ENCODE peak calls at places on chromosome 6, in seven cellular contexts. V is AG09319, Q is epithelial cell of esophagus, B is RWPE1, Z is upper lobe of right lung, O is BJ, E is mesothelial cell of epicardium. F is an unnamed sample.

GRCh38 chr6:138248011-138248410 is 29.7 kb upstream of the PBOV1 start:
- DNase-seq in B (no peak), E (no peak), Z (no peak), Q (no peak), O (no peak), V (no peak), F (peak)

GRCh38 chr6:105135056-105135455 is 44.8 kb downstream of the POPDC3 start:
- DNase-seq in Q (peak), O (no peak), B (no peak), V (no peak), Z (no peak), E (no peak), F (no peak)

GRCh38 chr6:166653639-166653941 is 26.5 kb upstream of the RPS6KA2 start:
- DNase-seq in Q (no peak), Z (no peak), B (no peak), O (no peak), E (no peak), V (no peak), F (no peak)

GRCh38 chr6:139242457-139243240 is 49.1 kb downstream of the TXLNB start:
- DNase-seq in V (no peak), E (no peak), O (no peak), B (no peak), Z (no peak), Q (no peak), F (peak)

GRCh38 chr6:156848123-156848522 is 70.9 kb downstream of the ARID1B start:
- DNase-seq in Q (no peak), Z (no peak), E (no peak), O (no peak), B (no peak), V (no peak), F (no peak)

GRCh38 chr6:20630617-20631448 is 96.6 kb downstream of the CDKAL1 start:
- DNase-seq in Q (peak), Z (no peak), E (no peak), O (no peak), B (no peak), V (no peak), F (no peak)

GRCh38 chr6:6942826-6943225 is 164.9 kb upstream of the RREB1 start:
- DNase-seq in Q (no peak), O (peak), B (no peak), V (no peak), Z (peak), E (no peak), F (no peak)

GRCh38 chr6:31829633-31830492 is 2.3 kb downstream of the HSPA1B start:
- DNase-seq in B (no peak), O (no peak), V (no peak), Z (no peak), E (no peak), Q (peak), F (no peak)

GRCh38 chr6:138541793-138542481 is 42.6 kb upstream of the NHSL1 start:
- DNase-seq in B (no peak), Q (no peak), V (no peak), O (no peak), Z (no peak), E (no peak), F (no peak)

GRCh38 chr6:17638212-17638611 is 38.1 kb downstream of the FAM8A1 start:
- DNase-seq in Z (no peak), E (no peak), Q (no peak), V (no peak), B (no peak), O (no peak), F (no peak)

GRCh38 chr6:34092631-34093030 is 53.3 kb downstream of the GRM4 start:
- DNase-seq in E (no peak), Z (no peak), O (no peak), V (no peak), Q (no peak), B (no peak), F (no peak)

GRCh38 chr6:136549359-136550044 is 720 bp downstream of the MAP7 start:
- DNase-seq in E (peak), B (peak), O (no peak), Q (peak), V (no peak), Z (peak), F (no peak)

GRCh38 chr6:2216794-2217383 is 28.5 kb downstream of the GMDS start:
- DNase-seq in E (no peak), Z (no peak), Q (no peak), V (no peak), B (no peak), O (no peak), F (no peak)

GRCh38 chr6:74504941-74505340 is 700.9 kb downstream of the COL12A1 start:
- DNase-seq in B (no peak), O (no peak), Z (no peak), V (no peak), E (no peak), Q (no peak), F (no peak)

GRCh38 chr6:43771210-43771857 is 1.3 kb downstream of the VEGFA start:
- DNase-seq in E (peak), V (no peak), Z (peak), O (no peak), Q (peak), B (peak), F (no peak)

GRCh38 chr6:32829495-32829894 is 9.0 kb downstream of the TAP2 start:
- DNase-seq in V (no peak), Q (no peak), B (no peak), E (no peak), O (no peak), Z (no peak), F (no peak)

GRCh38 chr6:166275714-166276166 is 32.5 kb downstream of the PRR18 start:
- DNase-seq in V (no peak), Z (peak), O (no peak), Q (peak), B (peak), E (peak), F (peak)

GRCh38 chr6:139271056-139271455 is 20.7 kb downstream of the TXLNB start:
- DNase-seq in B (peak), Q (peak), V (no peak), E (no peak), Z (no peak), O (no peak), F (no peak)

GRCh38 chr6:11755725-11756124 is 22.9 kb downstream of the ADTRP start:
- DNase-seq in O (no peak), Z (no peak), E (no peak), B (no peak), V (no peak), Q (no peak), F (no peak)

GRCh38 chr6:55705381-55705780 is 126.4 kb upstream of the HMGCLL1 start:
- DNase-seq in V (no peak), Q (no peak), O (no peak), E (no peak), B (no peak), Z (no peak), F (no peak)

GRCh38 chr6:127952831-127953230 is 52.0 kb upstream of the THEMIS start:
- DNase-seq in Q (no peak), O (peak), E (no peak), Z (no peak), V (no peak), B (no peak), F (no peak)

GRCh38 chr6:42104095-42104806 is 38.2 kb downstream of the C6orf132 start:
- DNase-seq in Z (peak), Q (no peak), B (no peak), V (no peak), E (peak), O (no peak), F (no peak)

GRCh38 chr6:137224890-137225198 is 5.7 kb upstream of the IFNGR1 start:
- DNase-seq in Z (no peak), O (no peak), Q (no peak), V (no peak), E (no peak), B (no peak), F (no peak)

GRCh38 chr6:162736933-162737332 is 9.2 kb downstream of the PACRG start:
- DNase-seq in Z (no peak), V (no peak), B (no peak), O (no peak), E (no peak), Q (peak), F (no peak)

GRCh38 chr6:135268740-135269139 is 87.6 kb downstream of the MYB start:
- DNase-seq in Z (no peak), E (no peak), V (no peak), Q (no peak), O (no peak), B (no peak), F (no peak)

GRCh38 chr6:79277109-79277508 is 42.6 kb upstream of the HMGN3 start:
- DNase-seq in Z (no peak), E (no peak), Q (peak), B (peak), V (no peak), O (no peak), F (no peak)

GRCh38 chr6:152984387-152984872 is 1.6 kb upstream of the FBXO5 start:
- DNase-seq in V (no peak), O (no peak), E (no peak), Z (no peak), B (no peak), Q (peak), F (no peak)

GRCh38 chr6:150006961-150007464 is 18.3 kb downstream of the RAET1L start:
- DNase-seq in Q (peak), O (no peak), B (no peak), Z (no peak), V (no peak), E (no peak), F (peak)

GRCh38 chr6:74289881-74290280 is 593.9 kb downstream of the CD109 start:
- DNase-seq in E (no peak), V (peak), Q (no peak), Z (no peak), B (no peak), O (peak), F (no peak)

DNA sequence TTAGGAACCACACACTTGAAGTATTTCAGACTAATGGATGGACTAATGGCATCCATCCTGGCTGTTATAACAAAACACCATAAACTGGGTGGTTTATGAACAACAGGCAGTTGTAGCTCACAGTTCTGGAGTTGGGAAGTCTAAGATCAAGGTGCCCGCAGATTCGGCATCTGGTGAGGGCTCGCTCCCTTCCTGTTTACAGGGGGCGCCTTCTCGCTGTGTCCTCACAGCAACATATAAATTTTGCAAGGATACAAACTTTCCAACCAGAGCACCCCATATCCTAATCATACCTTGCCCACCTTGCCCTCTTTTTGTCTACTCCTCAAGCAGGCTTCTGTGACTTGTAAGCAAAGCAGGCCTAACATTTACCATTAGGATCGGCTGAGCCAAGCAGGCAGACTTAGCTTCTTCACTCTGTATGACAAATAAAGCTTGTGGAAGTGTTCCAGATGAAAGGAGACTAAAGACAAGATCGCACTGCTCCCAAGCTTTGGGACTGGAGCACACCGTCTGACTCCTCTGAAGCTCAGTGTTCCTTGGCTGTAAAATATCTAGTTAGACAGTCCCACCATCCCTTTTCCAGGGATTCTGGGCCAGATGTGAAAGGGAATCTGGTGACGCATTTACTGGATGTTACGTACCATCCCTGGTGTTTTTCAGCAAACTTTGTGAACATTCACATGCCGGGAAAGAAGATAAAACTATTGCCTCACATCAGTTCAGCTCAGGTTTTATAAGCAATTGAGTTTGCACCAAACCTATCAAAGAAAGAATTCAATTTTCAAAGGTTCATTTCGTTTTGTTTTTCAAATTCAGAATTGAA is 34.8 kb downstream of the GFOD1 start:
- DNase-seq in O (no peak), Z (no peak), B (no peak), Q (no peak), E (no peak), V (no peak), F (no peak)
- TF ChIP-seq CTCF in O (no peak), Z (no peak), B (no peak), Q (no peak), E (no peak), V (no peak), F (no peak)

GRCh38 chr6:63571382-63571882 is 848 bp upstream of the LOC128125822 start:
- DNase-seq in O (no peak), Z (no peak), E (no peak), B (no peak), V (no peak), Q (no peak), F (no peak)

GRCh38 chr6:63573899-63574553 is 1.7 kb downstream of the LOC128125822 start:
- DNase-seq in B (no peak), E (no peak), Q (peak), O (no peak), Z (no peak), V (no peak), F (no peak)

GRCh38 chr6:63572733-63573139 is 456 bp downstream of the LOC128125822 start:
- DNase-seq in V (no peak), E (peak), O (no peak), B (no peak), Q (no peak), Z (no peak), F (no peak)

GRCh38 chr6:63573140-63573898 is 1.0 kb downstream of the LOC128125822 start:
- DNase-seq in B (peak), O (peak), V (no peak), E (peak), Q (peak), Z (peak), F (peak)

DNA sequence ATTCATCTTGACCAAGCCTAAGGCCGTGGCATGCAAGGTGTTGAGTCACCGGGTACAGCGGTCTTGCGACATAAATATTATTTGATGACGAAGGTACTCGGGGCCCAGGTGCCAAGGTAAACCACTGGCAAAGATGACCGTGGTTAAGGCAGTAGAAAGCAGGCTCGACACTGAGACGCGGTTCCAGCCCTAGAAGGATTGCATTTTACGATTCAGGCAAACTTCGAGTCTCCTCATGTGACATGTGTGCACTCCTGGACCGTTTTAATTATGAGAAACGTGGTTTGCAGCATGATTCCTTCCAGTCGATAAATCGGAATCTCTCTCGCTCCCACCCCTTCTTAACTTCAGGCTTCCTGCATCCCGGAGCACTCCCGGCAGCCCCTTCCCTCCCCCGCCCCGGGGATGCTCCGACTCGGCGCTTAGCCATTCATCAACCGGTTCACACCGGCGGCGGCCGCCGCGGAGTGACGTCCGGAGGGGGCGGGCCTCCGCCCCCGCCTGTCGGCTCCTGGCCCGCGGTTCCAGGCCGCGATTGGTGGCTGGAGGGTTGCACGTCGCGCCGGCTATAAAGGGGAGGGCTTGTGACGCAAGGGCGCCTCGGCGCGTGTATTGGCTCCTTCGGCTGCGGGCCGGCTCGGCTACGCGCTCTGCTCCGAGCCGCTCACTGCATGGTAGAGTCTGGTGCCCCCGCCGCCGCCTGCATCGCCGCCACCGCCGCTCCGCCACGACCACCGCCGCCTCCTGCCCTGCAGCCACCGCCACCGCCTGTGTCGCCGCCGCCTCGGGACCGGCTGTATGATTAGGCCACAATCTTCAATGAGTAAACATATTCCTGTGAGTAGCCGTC is at the start of the genes LOC128125822 and PTP4A1:
- DNase-seq in Z (peak), Q (peak), B (peak), O (peak), V (peak), E (peak), F (peak)
- TF ChIP-seq CTCF in Z (no peak), Q (no peak), B (peak), O (no peak), V (no peak), E (no peak), F (no peak)

GRCh38 chr6:101399627-101399955 is 6.1 kb downstream of the GRIK2 start:
- DNase-seq in V (no peak), E (no peak), Q (no peak), O (no peak), B (no peak), Z (no peak), F (no peak)

GRCh38 chr6:101398716-101399626 is 5.5 kb downstream of the GRIK2 start:
- DNase-seq in B (no peak), E (no peak), V (no peak), Z (no peak), Q (no peak), O (no peak), F (no peak)

GRCh38 chr6:101396552-101397173 is 3.2 kb downstream of the GRIK2 start:
- DNase-seq in O (no peak), V (peak), Q (peak), E (no peak), Z (no peak), B (peak), F (no peak)

GRCh38 chr6:101395345-101395744 is 1.8 kb downstream of the GRIK2 start:
- DNase-seq in B (no peak), V (no peak), Z (no peak), O (no peak), Q (no peak), E (no peak), F (no peak)

DNA sequence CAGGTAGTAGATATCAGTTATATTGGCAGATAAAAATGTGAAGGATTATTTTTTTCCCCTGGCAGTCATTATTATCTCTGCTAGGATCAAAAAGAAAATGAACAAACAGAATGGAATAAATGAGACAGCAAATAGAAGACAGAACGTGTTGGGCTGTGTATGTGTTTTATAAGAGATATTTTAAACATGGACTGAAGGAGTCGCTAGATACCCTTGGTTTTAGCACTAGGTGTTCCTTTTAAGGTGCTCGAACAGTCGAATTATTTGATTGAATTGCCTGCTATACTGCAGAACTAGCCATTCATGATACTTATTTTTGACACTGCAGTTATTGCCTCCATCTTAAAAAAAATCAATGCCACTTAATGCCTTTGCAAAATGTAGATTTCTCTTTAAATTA is 3.7 kb downstream of the GRIK2 start:
- DNase-seq in V (no peak), O (no peak), E (no peak), Q (peak), B (no peak), Z (no peak), F (no peak)
- TF ChIP-seq CTCF in V (no peak), O (peak), E (no peak), Q (peak), B (no peak), Z (no peak), F (peak)

DNA sequence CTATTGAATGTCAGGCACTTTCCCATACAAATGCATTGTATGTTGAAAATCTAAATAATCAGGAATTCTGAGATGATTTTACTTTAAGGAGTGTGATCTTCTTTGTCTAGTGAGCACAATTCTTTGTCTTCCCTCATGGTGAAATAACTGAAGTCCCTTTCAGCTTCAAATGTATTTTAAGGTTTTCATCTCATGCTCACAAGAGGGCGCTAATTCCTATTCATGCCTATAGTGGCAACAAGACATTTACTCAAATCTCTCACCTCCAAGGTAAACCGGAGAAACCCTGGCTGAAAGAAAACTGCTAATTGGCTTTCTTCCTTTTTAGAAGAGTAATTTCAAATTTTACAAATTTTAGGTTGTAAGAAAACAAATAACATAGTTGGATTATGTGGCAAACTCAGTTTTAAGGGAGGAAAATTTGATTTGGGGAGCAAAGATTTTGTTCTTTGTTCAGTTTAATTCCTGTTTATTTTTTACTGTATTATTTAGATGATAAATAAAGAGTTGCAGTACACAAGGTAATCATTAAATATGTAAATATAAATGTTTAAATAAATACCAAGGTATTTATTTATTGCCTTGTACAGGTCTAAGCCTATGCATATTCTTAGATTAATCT is 69.1 kb downstream of the SLC35F1 start:
- DNase-seq in Z (no peak), O (no peak), B (peak), V (no peak), Q (peak), E (no peak), F (no peak)
- TF ChIP-seq CTCF in Z (peak), O (peak), B (peak), V (peak), Q (peak), E (peak), F (peak)

DNA sequence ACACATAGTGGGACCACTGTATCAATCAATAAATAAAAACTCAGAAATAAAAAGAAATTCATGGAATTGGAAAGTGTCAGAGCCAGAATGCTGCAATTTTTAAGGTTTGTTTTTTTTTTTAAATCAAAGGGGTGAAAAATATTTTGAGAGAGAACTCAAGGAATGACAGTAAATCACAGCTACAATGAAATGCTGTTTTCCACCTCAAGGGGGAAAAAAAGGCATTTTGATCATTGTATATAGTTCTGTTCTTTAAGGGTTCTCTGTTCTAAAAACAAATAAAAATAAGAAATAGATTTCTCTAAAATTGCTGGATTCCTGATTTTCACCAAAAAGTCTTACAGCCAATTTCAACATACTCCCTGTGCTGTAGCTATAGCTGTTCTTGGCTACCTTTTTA is 24.5 kb downstream of the FAXC start:
- DNase-seq in B (no peak), V (no peak), E (no peak), O (no peak), Q (no peak), Z (no peak), F (no peak)
- TF ChIP-seq CTCF in B (no peak), V (no peak), E (peak), O (no peak), Q (no peak), Z (no peak), F (no peak)

DNA sequence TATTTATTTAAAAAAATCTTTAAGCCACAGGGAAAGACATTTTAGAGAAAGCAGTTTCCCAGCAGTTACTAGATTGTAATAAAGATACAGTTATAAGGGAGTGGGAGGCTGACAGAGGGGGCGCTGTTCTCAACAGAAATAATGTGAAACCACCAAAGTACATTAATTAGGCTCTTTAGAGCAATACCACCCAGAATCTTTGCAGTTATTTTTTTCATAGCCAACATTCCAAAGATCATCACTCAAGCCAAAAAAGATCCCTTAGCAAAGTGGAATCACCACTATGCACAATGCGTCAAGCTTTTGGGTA is 331.3 kb upstream of the DEFB112 start:
- DNase-seq in Q (no peak), E (no peak), Z (no peak), O (no peak), V (no peak), B (no peak), F (no peak)
- TF ChIP-seq CTCF in Q (no peak), E (no peak), Z (no peak), O (no peak), V (no peak), B (no peak), F (peak)

F was measured in osteocyte.